ENCODE peak calls at places on chromosomes 1 and 21, in four cellular contexts. V is stimulated activated CD4-positive, alpha-beta T cell treated with anti-CD3 and anti-CD28 coated beads, Interleukin-4, amount 100 ng/mL, for 1 hour; P is dorsolateral prefrontal cortex; C is ureter. D is an unnamed sample.

GRCh38 chr1:183869671-183870070 is 64.8 kb downstream of the RGL1 start:
- DNase-seq in V (no peak), C (no peak), P (no peak), D (no peak)

GRCh38 chr1:228154021-228154684 is 4.4 kb downstream of the GJC2 start:
- DNase-seq in V (no peak), C (no peak), P (no peak), D (no peak)

GRCh38 chr1:184143449-184143848 is 91.9 kb downstream of the TSEN15 start:
- DNase-seq in V (no peak), C (no peak), P (peak; percentile 10), D (no peak)

GRCh38 chr1:10892138-10893065 is 96.0 kb upstream of the CASZ1 start:
- DNase-seq in C (no peak), P (no peak), V (no peak), D (no peak)

GRCh38 chr1:177632923-177633322 is 336.9 kb downstream of the SEC16B start:
- DNase-seq in C (no peak), P (no peak), V (no peak), D (no peak)

GRCh38 chr1:222600274-222600673 is 10.5 kb upstream of the TAF1A start:
- DNase-seq in P (no peak), C (no peak), V (no peak), D (no peak)

GRCh38 chr1:212488436-212489283 is 55.9 kb downstream of the NENF start:
- DNase-seq in C (peak; percentile 65), V (no peak), P (peak; percentile 66), D (no peak)

GRCh38 chr21:40568756-40569155 is 278.2 kb downstream of the DSCAM start:
- DNase-seq in P (no peak), C (no peak), V (no peak), D (no peak)

GRCh38 chr1:108125312-108126138 is 74.6 kb downstream of the SLC25A24 start:
- DNase-seq in P (peak; percentile 34), V (peak; percentile 47), C (peak; percentile 79), D (peak; percentile 40)

GRCh38 chr1:109790329-109790728 is 26.6 kb upstream of the EPS8L3 start:
- DNase-seq in V (no peak), P (no peak), C (no peak), D (no peak)

GRCh38 chr1:109776206-109776835 is 12.6 kb upstream of the EPS8L3 start:
- DNase-seq in V (no peak), P (no peak), C (no peak), D (no peak)

GRCh38 chr1:31122779-31123178 is 57.3 kb upstream of the PUM1 start:
- DNase-seq in P (no peak), V (no peak), C (no peak), D (no peak)

GRCh38 chr1:99327357-99327756 is 63.1 kb downstream of the PLPPR4 start:
- DNase-seq in C (no peak), V (no peak), P (no peak), D (no peak)

GRCh38 chr1:244605835-244606234 is 47.1 kb upstream of the DESI2 start:
- DNase-seq in P (no peak), C (no peak), V (no peak), D (no peak)

GRCh38 chr1:109446236-109446635 is 20.0 kb upstream of the PSMA5 start:
- DNase-seq in V (no peak), C (no peak), P (no peak), D (no peak)

GRCh38 chr1:103218821-103219220 is 110.5 kb upstream of the COL11A1 start:
- DNase-seq in P (no peak), V (no peak), C (no peak), D (no peak)

GRCh38 chr1:67626495-67627235 is 58.3 kb upstream of the GADD45A start:
- DNase-seq in P (no peak), C (no peak), V (no peak), D (no peak)

GRCh38 chr1:185595835-185596667 is 138.1 kb upstream of the HMCN1 start:
- DNase-seq in C (peak; percentile 43), P (no peak), V (peak; percentile 21), D (no peak)